ENCODE peak calls at places on chromosomes 3 and 15, in eight cellular contexts. One of them, this sample, is unnamed.

GRCh38 chr3:39184968-39185285 is 7.5 kb downstream of the XIRP1 start:
- DNase-seq in renal cortical epithelial cell: no peak
- DNase-seq in LoVo: no peak
- DNase-seq in activated gamma-delta T cell treated with Interleukin-2 at 50 U/mL for 16 hours: no peak
- DNase-seq in DMS79 treated with DMSO at 0.1 percent for 48 hours: no peak
- DNase-seq in RKO: no peak
- DNase-seq in AG20443: no peak
- DNase-seq in heart right ventricle: no peak
- DNase-seq in this sample: no peak

GRCh38 chr15:89362203-89363101 is 27.8 kb upstream of the POLG start:
- DNase-seq in renal cortical epithelial cell: no peak
- DNase-seq in LoVo: no peak
- DNase-seq in activated gamma-delta T cell treated with Interleukin-2 at 50 U/mL for 16 hours: no peak
- DNase-seq in DMS79 treated with DMSO at 0.1 percent for 48 hours: peak; percentile 31
- DNase-seq in RKO: no peak
- DNase-seq in AG20443: no peak
- DNase-seq in heart right ventricle: no peak
- DNase-seq in this sample: no peak

GRCh38 chr3:13707456-13707855 is 158.5 kb downstream of the FBLN2 start:
- DNase-seq in renal cortical epithelial cell: no peak
- DNase-seq in LoVo: no peak
- DNase-seq in activated gamma-delta T cell treated with Interleukin-2 at 50 U/mL for 16 hours: no peak
- DNase-seq in DMS79 treated with DMSO at 0.1 percent for 48 hours: no peak
- DNase-seq in RKO: no peak
- DNase-seq in AG20443: no peak
- DNase-seq in heart right ventricle: no peak
- DNase-seq in this sample: no peak

GRCh38 chr15:44545934-44546802 is 9.2 kb downstream of the EIF3J start:
- DNase-seq in renal cortical epithelial cell: peak; percentile 29
- DNase-seq in LoVo: no peak
- DNase-seq in activated gamma-delta T cell treated with Interleukin-2 at 50 U/mL for 16 hours: no peak
- DNase-seq in DMS79 treated with DMSO at 0.1 percent for 48 hours: no peak
- DNase-seq in RKO: peak; percentile 42
- DNase-seq in AG20443: peak; percentile 63
- DNase-seq in heart right ventricle: peak; percentile 18
- DNase-seq in this sample: no peak

GRCh38 chr15:61079529-61079928 is 149.6 kb downstream of the RORA start:
- DNase-seq in renal cortical epithelial cell: no peak
- DNase-seq in LoVo: no peak
- DNase-seq in activated gamma-delta T cell treated with Interleukin-2 at 50 U/mL for 16 hours: no peak
- DNase-seq in DMS79 treated with DMSO at 0.1 percent for 48 hours: no peak
- DNase-seq in RKO: no peak
- DNase-seq in AG20443: no peak
- DNase-seq in heart right ventricle: no peak
- DNase-seq in this sample: no peak

GRCh38 chr3:4584537-4585249 is 91.5 kb downstream of the ITPR1 start:
- DNase-seq in renal cortical epithelial cell: peak; percentile 27
- DNase-seq in LoVo: no peak
- DNase-seq in activated gamma-delta T cell treated with Interleukin-2 at 50 U/mL for 16 hours: no peak
- DNase-seq in DMS79 treated with DMSO at 0.1 percent for 48 hours: no peak
- DNase-seq in RKO: no peak
- DNase-seq in AG20443: peak; percentile 29
- DNase-seq in heart right ventricle: peak; percentile 39
- DNase-seq in this sample: no peak

GRCh38 chr3:77835916-77836315 is 796.0 kb downstream of the ROBO2 start:
- DNase-seq in renal cortical epithelial cell: no peak
- DNase-seq in LoVo: no peak
- DNase-seq in activated gamma-delta T cell treated with Interleukin-2 at 50 U/mL for 16 hours: no peak
- DNase-seq in DMS79 treated with DMSO at 0.1 percent for 48 hours: no peak
- DNase-seq in RKO: no peak
- DNase-seq in AG20443: no peak
- DNase-seq in heart right ventricle: no peak
- DNase-seq in this sample: no peak

GRCh38 chr3:113532698-113533533 is 561 bp downstream of the SIDT1 start:
- DNase-seq in renal cortical epithelial cell: no peak
- DNase-seq in LoVo: no peak
- DNase-seq in activated gamma-delta T cell treated with Interleukin-2 at 50 U/mL for 16 hours: peak; percentile 49
- DNase-seq in DMS79 treated with DMSO at 0.1 percent for 48 hours: peak; percentile 28
- DNase-seq in RKO: no peak
- DNase-seq in AG20443: peak; percentile 39
- DNase-seq in heart right ventricle: peak; percentile 8
- DNase-seq in this sample: no peak

GRCh38 chr3:190076601-190077444 is 43.9 kb downstream of the P3H2 start:
- DNase-seq in renal cortical epithelial cell: peak; percentile 100
- DNase-seq in LoVo: peak; percentile 50
- DNase-seq in activated gamma-delta T cell treated with Interleukin-2 at 50 U/mL for 16 hours: no peak
- DNase-seq in DMS79 treated with DMSO at 0.1 percent for 48 hours: no peak
- DNase-seq in RKO: peak; percentile 70
- DNase-seq in AG20443: peak; percentile 91
- DNase-seq in heart right ventricle: no peak
- DNase-seq in this sample: no peak

GRCh38 chr3:171977426-171977825 is 62.0 kb upstream of the FNDC3B start:
- DNase-seq in renal cortical epithelial cell: no peak
- DNase-seq in LoVo: no peak
- DNase-seq in activated gamma-delta T cell treated with Interleukin-2 at 50 U/mL for 16 hours: no peak
- DNase-seq in DMS79 treated with DMSO at 0.1 percent for 48 hours: no peak
- DNase-seq in RKO: no peak
- DNase-seq in AG20443: no peak
- DNase-seq in heart right ventricle: no peak
- DNase-seq in this sample: no peak

GRCh38 chr3:126472277-126473006 is 3.2 kb downstream of the ZXDC start:
- DNase-seq in renal cortical epithelial cell: peak; percentile 98
- DNase-seq in LoVo: peak; percentile 18
- DNase-seq in activated gamma-delta T cell treated with Interleukin-2 at 50 U/mL for 16 hours: no peak
- DNase-seq in DMS79 treated with DMSO at 0.1 percent for 48 hours: peak; percentile 48
- DNase-seq in RKO: peak; percentile 67
- DNase-seq in AG20443: peak; percentile 86
- DNase-seq in heart right ventricle: no peak
- DNase-seq in this sample: peak; percentile 99

GRCh38 chr3:143209715-143210059 is 90.1 kb downstream of the CHST2 start:
- DNase-seq in renal cortical epithelial cell: no peak
- DNase-seq in LoVo: no peak
- DNase-seq in activated gamma-delta T cell treated with Interleukin-2 at 50 U/mL for 16 hours: no peak
- DNase-seq in DMS79 treated with DMSO at 0.1 percent for 48 hours: no peak
- DNase-seq in RKO: no peak
- DNase-seq in AG20443: no peak
- DNase-seq in heart right ventricle: no peak
- DNase-seq in this sample: no peak

GRCh38 chr3:53288214-53288613 is 32.4 kb upstream of the TKT start:
- DNase-seq in renal cortical epithelial cell: no peak
- DNase-seq in LoVo: no peak
- DNase-seq in activated gamma-delta T cell treated with Interleukin-2 at 50 U/mL for 16 hours: no peak
- DNase-seq in DMS79 treated with DMSO at 0.1 percent for 48 hours: no peak
- DNase-seq in RKO: no peak
- DNase-seq in AG20443: no peak
- DNase-seq in heart right ventricle: no peak
- DNase-seq in this sample: no peak

GRCh38 chr3:17055374-17056276 is 170.9 kb downstream of the PLCL2 start:
- DNase-seq in renal cortical epithelial cell: no peak
- DNase-seq in LoVo: no peak
- DNase-seq in activated gamma-delta T cell treated with Interleukin-2 at 50 U/mL for 16 hours: no peak
- DNase-seq in DMS79 treated with DMSO at 0.1 percent for 48 hours: no peak
- DNase-seq in RKO: no peak
- DNase-seq in AG20443: peak; percentile 46
- DNase-seq in heart right ventricle: no peak
- DNase-seq in this sample: no peak

GRCh38 chr3:86990171-86990733 is 697 bp downstream of the VGLL3 start:
- DNase-seq in renal cortical epithelial cell: no peak
- DNase-seq in LoVo: peak; percentile 65
- DNase-seq in activated gamma-delta T cell treated with Interleukin-2 at 50 U/mL for 16 hours: no peak
- DNase-seq in DMS79 treated with DMSO at 0.1 percent for 48 hours: no peak
- DNase-seq in RKO: no peak
- DNase-seq in AG20443: peak; percentile 37
- DNase-seq in heart right ventricle: no peak
- DNase-seq in this sample: no peak

GRCh38 chr3:3836845-3837244 is 37.6 kb downstream of the LRRN1 start:
- DNase-seq in renal cortical epithelial cell: no peak
- DNase-seq in LoVo: no peak
- DNase-seq in activated gamma-delta T cell treated with Interleukin-2 at 50 U/mL for 16 hours: no peak
- DNase-seq in DMS79 treated with DMSO at 0.1 percent for 48 hours: no peak
- DNase-seq in RKO: no peak
- DNase-seq in AG20443: no peak
- DNase-seq in heart right ventricle: no peak
- DNase-seq in this sample: no peak

This sample was measured in SIG-M5.